ENCODE peak calls at places on chromosomes 6 and 20, in five cellular contexts. X is lung, A is suprapubic skin, Z is endodermal cell, F is tibial nerve. Y is an unnamed sample.

GRCh38 chr20:11676618-11677289 is 240.9 kb upstream of the BTBD3 start:
- DNase-seq in X (peak; percentile 44), A (no peak), Z (peak; percentile 88), F (no peak), Y (peak; percentile 37)

GRCh38 chr20:46055269-46055668 is 26.3 kb downstream of the SLC12A5 start:
- DNase-seq in X (no peak), A (no peak), Z (no peak), F (no peak), Y (no peak)

GRCh38 chr6:26232950-26233607 is 131.9 kb upstream of the BTN3A2 start:
- DNase-seq in X (no peak), A (no peak), Z (peak; percentile 74), F (no peak), Y (no peak)

GRCh38 chr20:25065625-25066338 is 7.8 kb upstream of the ACSS1 start:
- DNase-seq in X (peak; percentile 62), A (peak; percentile 70), Z (peak; percentile 84), F (peak; percentile 75), Y (peak; percentile 64)

GRCh38 chr20:51767018-51767866 is 948 bp downstream of the ATP9A start:
- DNase-seq in X (peak; percentile 87), A (peak; percentile 75), Z (peak; percentile 96), F (peak; percentile 27), Y (peak; percentile 94)

GRCh38 chr20:33515569-33516216 is 25.8 kb downstream of the CBFA2T2 start:
- DNase-seq in X (no peak), A (no peak), Z (no peak), F (no peak), Y (no peak)

GRCh38 chr6:35663001-35663400 is 25.7 kb downstream of the FKBP5 start:
- DNase-seq in X (no peak), A (no peak), Z (peak; percentile 52), F (no peak), Y (peak; percentile 29)

GRCh38 chr6:117477988-117478852 is 4.3 kb upstream of the DCBLD1 start:
- DNase-seq in X (no peak), A (no peak), Z (peak; percentile 74), F (no peak), Y (peak; percentile 14)

GRCh38 chr6:30325150-30325872 is 1.4 kb upstream of the TRIM39 start:
- DNase-seq in X (peak; percentile 49), A (no peak), Z (no peak), F (no peak), Y (peak; percentile 38)

GRCh38 chr6:44270526-44271405 is 516 bp downstream of the TMEM151B start:
- DNase-seq in X (no peak), A (no peak), Z (peak; percentile 87), F (no peak), Y (no peak)

GRCh38 chr6:25442898-25443297 is 163.7 kb downstream of the CARMIL1 start:
- DNase-seq in X (no peak), A (no peak), Z (no peak), F (no peak), Y (no peak)

GRCh38 chr6:27650620-27651370 is 177.9 kb upstream of the ZNF184 start:
- DNase-seq in X (no peak), A (no peak), Z (peak; percentile 92), F (no peak), Y (peak; percentile 24)

GRCh38 chr6:166691199-166691598 is 64.1 kb upstream of the RPS6KA2 start:
- DNase-seq in X (peak; percentile 45), A (no peak), Z (no peak), F (no peak), Y (no peak)

GRCh38 chr6:135820340-135820739 is 31.2 kb upstream of the PDE7B start:
- DNase-seq in X (no peak), A (no peak), Z (no peak), F (no peak), Y (peak; percentile 4)

GRCh38 chr20:10523438-10523837 is 88.3 kb downstream of the SLX4IP start:
- DNase-seq in X (no peak), A (no peak), Z (no peak), F (no peak), Y (no peak)

GRCh38 chr6:140636698-140637402 is 1262.4 kb upstream of the CITED2 start:
- DNase-seq in X (no peak), A (no peak), Z (no peak), F (no peak), Y (peak; percentile 9)

GRCh38 chr20:12699374-12700228 is 309.2 kb upstream of the SPTLC3 start:
- DNase-seq in X (no peak), A (no peak), Z (no peak), F (no peak), Y (peak; percentile 22)

GRCh38 chr20:31667315-31668285 is 29.9 kb downstream of the COX4I2 start:
- DNase-seq in X (no peak), A (no peak), Z (no peak), F (no peak), Y (no peak)

GRCh38 chr6:139438775-139439174 is 64.3 kb upstream of the CITED2 start:
- DNase-seq in X (no peak), A (no peak), Z (no peak), F (no peak), Y (no peak)

GRCh38 chr6:134819858-134820495 is 129.9 kb downstream of the ALDH8A1 start:
- DNase-seq in X (no peak), A (no peak), Z (no peak), F (no peak), Y (no peak)

GRCh38 chr6:122652431-122652830 is 42.2 kb downstream of the PKIB start:
- DNase-seq in X (no peak), A (no peak), Z (no peak), F (no peak), Y (no peak)

GRCh38 chr6:2222275-2222842 is 23.0 kb downstream of the GMDS start:
- DNase-seq in X (peak; percentile 37), A (no peak), Z (peak; percentile 62), F (no peak), Y (no peak)

GRCh38 chr6:380234-381218 is 11.0 kb upstream of the IRF4 start:
- DNase-seq in X (no peak), A (peak; percentile 55), Z (no peak), F (no peak), Y (no peak)

GRCh38 chr6:68226460-68226859 is 408.6 kb upstream of the ADGRB3 start:
- DNase-seq in X (no peak), A (no peak), Z (no peak), F (no peak), Y (no peak)
- TF ChIP-seq CTCF in X (no peak), A (no peak), Z (peak; percentile 83), F (peak; percentile 23), Y (peak; percentile 23)

GRCh38 chr20:6466065-6466810 is 301.2 kb upstream of the BMP2 start:
- DNase-seq in X (no peak), A (no peak), Z (no peak), F (no peak), Y (no peak)
- H3K27ac ChIP-seq in X (no peak overlapping the region), A (no peak overlapping the region), Z (no peak overlapping the region), F (no peak overlapping the region), Y (no peak overlapping the region)

GRCh38 chr6:82492134-82492533 is 128.5 kb downstream of the TPBG start:
- DNase-seq in X (no peak), A (no peak), Z (no peak), F (no peak), Y (no peak)
- H3K4me3 ChIP-seq in X (no peak overlapping the region), A (no peak overlapping the region), Z (no peak overlapping the region), F (no peak overlapping the region), Y (no peak overlapping the region)

GRCh38 chr6:85864453-85865401 is 222.0 kb upstream of the SYNCRIP start:
- DNase-seq in X (no peak), A (no peak), Z (no peak), F (no peak), Y (peak; percentile 64)
- TF ChIP-seq CTCF in X (no peak), A (no peak), Z (no peak), F (no peak), Y (peak; percentile 25)

GRCh38 chr20:4688342-4688741 is 33.4 kb upstream of the PRND start:
- DNase-seq in X (no peak), A (no peak), Z (no peak), F (no peak), Y (no peak)
- H3K27ac ChIP-seq in X (no peak overlapping the region), A (no peak overlapping the region), Z (no peak overlapping the region), F (no peak overlapping the region), Y (no peak overlapping the region)

GRCh38 chr6:11282245-11282644 is 49.8 kb upstream of the NEDD9 start:
- DNase-seq in X (no peak), A (no peak), Z (no peak), F (no peak), Y (no peak)
- H3K4me3 ChIP-seq in X (no peak overlapping the region), A (no peak overlapping the region), Z (no peak overlapping the region), F (no peak overlapping the region), Y (no peak overlapping the region)

DNA sequence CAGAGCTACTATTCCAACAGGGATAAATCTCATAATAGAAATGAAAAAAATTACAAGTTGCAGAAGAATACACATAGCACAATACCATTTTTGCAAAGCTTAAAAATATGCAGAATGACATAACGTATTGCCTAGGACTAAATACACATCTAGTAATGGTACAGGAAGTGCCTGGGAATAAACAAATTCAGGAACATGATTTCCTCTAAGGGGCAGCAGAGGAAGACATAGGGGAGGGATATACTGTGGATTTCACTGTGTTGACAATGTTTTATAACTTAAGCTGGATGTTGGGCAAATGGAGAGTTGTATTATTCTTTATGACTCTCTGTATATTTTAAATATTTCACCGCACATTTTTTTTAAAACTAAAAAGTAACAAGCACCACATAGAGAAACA is 5.5 kb upstream of the GLO1 start:
- DNase-seq in X (no peak), A (no peak), Z (no peak), F (no peak), Y (no peak)
- TF ChIP-seq CTCF in X (no peak), A (no peak), Z (no peak), F (no peak), Y (no peak)

GRCh38 chr6:157961116-157961515 is 20.5 kb upstream of the SYNJ2 start:
- DNase-seq in X (no peak), A (no peak), Z (no peak), F (no peak), Y (no peak)
- H3K27ac ChIP-seq in X (no peak overlapping the region), A (no peak overlapping the region), Z (no peak overlapping the region), F (no peak overlapping the region), Y (no peak overlapping the region)

Y was measured in body of pancreas.